ENCODE peak calls at places on chromosomes 11 and 22, in five cellular contexts. U is activated T-helper 1 cell treated with anti-CD3 and anti-CD28 coated beads, Interleukin-2, amount 50 U/mL, for 16 hours; P is NCI-H1092; N is prostate gland; R is bronchial epithelial cell. M is an unnamed sample.

GRCh38 chr22:46071451-46072029 is 78.8 kb upstream of the PPARA start:
- DNase-seq in U (peak), P (peak), N (peak), R (peak), M (peak)

GRCh38 chr11:8233691-8234424 is 29.8 kb downstream of the LMO1 start:
- DNase-seq in U (no peak), P (peak), N (no peak), R (peak), M (no peak)

GRCh38 chr11:61162092-61162935 is 1.1 kb upstream of the VPS37C start:
- DNase-seq in U (no peak), P (no peak), N (no peak), R (peak), M (peak)

GRCh38 chr11:2378527-2379210 is 1.6 kb downstream of the CD81 start:
- DNase-seq in U (no peak), P (no peak), N (no peak), R (no peak), M (no peak)

GRCh38 chr11:241634-242033 is 4.9 kb downstream of the PSMD13 start:
- DNase-seq in U (no peak), P (no peak), N (no peak), R (no peak), M (no peak)

GRCh38 chr11:34964610-34965331 is 48.4 kb downstream of the PDHX start:
- DNase-seq in U (no peak), P (no peak), N (no peak), R (no peak), M (no peak)

GRCh38 chr11:77027275-77027674 is 6.9 kb upstream of the B3GNT6 start:
- DNase-seq in U (no peak), P (no peak), N (no peak), R (peak), M (no peak)

GRCh38 chr11:45802531-45803317 is 2.2 kb upstream of the SLC35C1 start:
- DNase-seq in U (no peak), P (no peak), N (no peak), R (no peak), M (no peak)

GRCh38 chr11:9714540-9714939 is 50.7 kb downstream of the SWAP70 start:
- DNase-seq in U (no peak), P (no peak), N (no peak), R (no peak), M (no peak)

GRCh38 chr11:94974178-94974577 is 669 bp downstream of the KDM4D start:
- DNase-seq in U (no peak), P (no peak), N (no peak), R (no peak), M (no peak)

GRCh38 chr11:41612415-41612814 is 153.0 kb upstream of the LRRC4C start:
- DNase-seq in U (no peak), P (no peak), N (no peak), R (peak), M (no peak)

GRCh38 chr22:37313376-37314314 is 31.3 kb downstream of the CYTH4 start:
- DNase-seq in U (no peak), P (no peak), N (no peak), R (no peak), M (no peak)

GRCh38 chr11:17388609-17389204 is at the start of gene KCNJ11:
- DNase-seq in U (no peak), P (peak), N (no peak), R (no peak), M (peak)

GRCh38 chr22:49522582-49523373 is 304.9 kb downstream of the BRD1 start:
- DNase-seq in U (no peak), P (no peak), N (no peak), R (no peak), M (no peak)

GRCh38 chr22:27253541-27253940 is 548.0 kb downstream of the MN1 start:
- DNase-seq in U (no peak), P (no peak), N (no peak), R (no peak), M (no peak)

GRCh38 chr11:61452825-61453224 is 22.9 kb downstream of the SDHAF2 start:
- DNase-seq in U (no peak), P (no peak), N (no peak), R (no peak), M (no peak)

GRCh38 chr11:111561801-111562325 is 21.3 kb downstream of the LAYN start:
- DNase-seq in U (no peak), P (no peak), N (no peak), R (peak), M (no peak)

GRCh38 chr22:28716686-28717085 is 24.9 kb downstream of the CHEK2 start:
- DNase-seq in U (no peak), P (no peak), N (no peak), R (no peak), M (no peak)

GRCh38 chr11:97751405-97751804 is 1269.3 kb upstream of the CNTN5 start:
- DNase-seq in U (no peak), P (peak), N (no peak), R (no peak), M (no peak)

GRCh38 chr11:76208438-76208828 is 2.1 kb upstream of the WNT11 start:
- DNase-seq in U (no peak), P (no peak), N (no peak), R (no peak), M (no peak)

GRCh38 chr22:40485813-40486610 is 115.6 kb downstream of the SGSM3 start:
- DNase-seq in U (no peak), P (no peak), N (peak), R (peak), M (no peak)

GRCh38 chr11:64088159-64089026 is 52.7 kb downstream of the FLRT1 start:
- DNase-seq in U (no peak), P (peak), N (peak), R (peak), M (no peak)

GRCh38 chr11:45332486-45332934 is 46.4 kb upstream of the SYT13 start:
- DNase-seq in U (no peak), P (peak), N (no peak), R (no peak), M (no peak)

GRCh38 chr22:44667829-44668189 is 34.2 kb upstream of the PRR5 start:
- DNase-seq in U (peak), P (no peak), N (no peak), R (no peak), M (no peak)

M was measured in NCI-H2107.